ENCODE peak calls at places on chromosomes 1 and 21, in four cellular contexts. V, Z, S and K are unnamed samples.

GRCh38 chr1:167541610-167542009 is 12.0 kb downstream of the CREG1 start:
- DNase-seq in S (no peak), V (no peak), Z (no peak), K (no peak)

GRCh38 chr1:70090875-70091274 is 114.5 kb downstream of the LRRC40 start:
- DNase-seq in S (no peak), Z (no peak), V (no peak), K (no peak)

GRCh38 chr1:205370780-205371179 is 14.1 kb upstream of the KLHDC8A start:
- DNase-seq in V (no peak), S (no peak), Z (no peak), K (no peak)

GRCh38 chr1:14629363-14629762 is 30.9 kb downstream of the KAZN start:
- DNase-seq in V (no peak), S (no peak), Z (no peak), K (no peak)

GRCh38 chr1:192436441-192437078 is 119.8 kb downstream of the RGS21 start:
- DNase-seq in Z (no peak), S (no peak), V (no peak), K (no peak)

GRCh38 chr1:226029093-226029496 is 30.0 kb upstream of the SDE2 start:
- DNase-seq in V (peak), S (no peak), Z (no peak), K (no peak)

GRCh38 chr1:153231363-153231762 is 14.0 kb downstream of the PRR9 start:
- DNase-seq in S (no peak), Z (no peak), V (no peak), K (no peak)

GRCh38 chr1:212234431-212235298 is 50.5 kb upstream of the PPP2R5A start:
- DNase-seq in Z (peak), V (peak), S (peak), K (peak)

GRCh38 chr1:205270764-205271163 is 43.0 kb downstream of the TMCC2 start:
- DNase-seq in Z (no peak), S (no peak), V (no peak), K (no peak)

GRCh38 chr1:94734963-94735899 is 84.9 kb upstream of the SLC44A3 start:
- DNase-seq in Z (peak), V (no peak), S (no peak), K (peak)

GRCh38 chr1:206663832-206664652 is 20.7 kb upstream of the MAPKAPK2 start:
- DNase-seq in S (peak), Z (peak), V (peak), K (peak)

GRCh38 chr21:34988139-34988538 is 61.0 kb downstream of the RUNX1 start:
- DNase-seq in Z (no peak), V (no peak), S (no peak), K (no peak)

GRCh38 chr1:226201029-226201593 is 14.6 kb upstream of the ACBD3 start:
- DNase-seq in S (no peak), Z (no peak), V (no peak), K (no peak)

GRCh38 chr21:31128234-31128633 is 90.0 kb upstream of the KRTAP19-8 start:
- DNase-seq in S (no peak), V (no peak), Z (no peak), K (no peak)

DNA sequence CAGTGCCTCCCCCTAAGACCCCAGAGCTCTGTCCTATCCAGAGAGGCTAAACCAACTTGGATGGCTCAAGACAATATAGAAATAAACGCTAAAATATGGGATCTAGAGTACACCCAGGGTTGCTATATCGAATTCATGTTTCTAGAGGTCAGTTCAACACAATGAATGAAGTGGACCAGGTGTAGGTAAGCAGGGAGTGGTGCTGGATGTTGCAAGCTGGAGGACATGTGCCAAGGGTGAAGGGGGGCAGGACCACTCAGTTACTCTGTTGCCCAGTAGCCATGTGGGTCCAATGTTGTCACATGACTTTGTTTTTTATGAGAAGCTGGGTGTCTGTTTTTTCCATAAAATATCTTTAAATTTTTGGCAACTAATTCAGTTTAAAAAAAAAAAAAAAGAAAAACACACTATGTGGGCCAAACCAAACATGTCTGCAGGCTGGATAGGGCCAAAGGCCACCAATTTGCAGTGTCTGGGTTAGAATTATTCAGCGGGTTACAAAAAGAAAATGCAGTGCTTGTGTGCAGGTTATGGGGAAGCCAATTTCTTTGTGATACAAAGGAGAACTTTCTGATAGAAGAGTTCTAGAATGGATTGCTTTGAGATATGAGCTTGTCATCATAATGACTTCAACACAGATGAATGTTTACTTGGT is 8.8 kb downstream of the CACHD1 start:
- DNase-seq in S (no peak), V (no peak), Z (no peak), K (no peak)
- H3K27ac ChIP-seq in S (no peak), V (no peak), Z (no peak), K (no peak)

GRCh38 chr1:36307601-36308330 is 1.6 kb downstream of the SH3D21 start:
- DNase-seq in S (no peak), Z (no peak), V (no peak), K (no peak)

GRCh38 chr1:36305915-36306209 is 306 bp upstream of the SH3D21 start:
- DNase-seq in Z (no peak), V (no peak), S (no peak), K (no peak)

GRCh38 chr1:36304970-36305914 is 926 bp upstream of the SH3D21 start:
- DNase-seq in Z (no peak), V (no peak), S (no peak), K (no peak)

GRCh38 chr1:36306902-36307456 is 811 bp downstream of the SH3D21 start:
- DNase-seq in S (peak), V (peak), Z (peak), K (peak)

DNA sequence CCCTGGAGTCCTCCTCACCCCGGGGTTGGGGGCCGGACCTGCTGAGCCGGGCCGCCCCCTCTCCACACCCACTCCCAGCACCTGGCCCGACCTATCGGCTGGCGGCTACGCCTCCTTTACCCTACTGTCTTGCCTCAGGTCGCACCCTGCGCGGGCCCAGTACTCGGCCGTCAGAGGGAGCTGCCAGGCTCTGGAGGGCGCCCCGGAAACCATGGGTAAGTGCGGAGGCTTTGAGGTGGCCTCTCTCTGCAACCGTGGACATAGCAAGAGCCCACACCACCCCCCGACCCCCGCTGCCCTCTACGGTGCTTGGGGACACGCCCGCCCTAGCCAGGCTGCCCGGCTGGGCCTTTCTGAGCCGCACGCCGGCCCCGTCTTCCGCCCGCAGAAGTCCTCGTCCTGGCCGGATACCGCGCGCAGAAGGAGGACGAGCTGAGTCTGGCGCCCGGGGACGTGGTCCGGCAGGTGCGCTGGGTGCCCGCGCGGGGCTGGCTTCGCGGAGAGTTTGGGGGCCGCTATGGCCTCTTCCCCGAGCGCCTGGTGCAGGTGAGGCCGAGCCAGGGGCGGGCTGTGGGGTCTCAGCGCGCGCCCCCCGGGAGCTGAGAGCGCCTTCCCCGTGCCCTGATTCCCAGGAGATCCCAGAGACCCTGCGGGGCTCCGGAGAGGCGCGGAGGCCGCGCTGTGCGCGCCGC is at the start of gene SH3D21:
- DNase-seq in S (no peak), Z (no peak), V (no peak), K (peak)
- TF ChIP-seq CTCF in S (peak), Z (peak), V (no peak), K (no peak)

GRCh38 chr1:211198111-211198510 is 61.1 kb upstream of the RCOR3 start:
- DNase-seq in S (peak), Z (no peak), V (no peak), K (no peak)

GRCh38 chr1:211200311-211200710 is 58.9 kb upstream of the RCOR3 start:
- DNase-seq in V (no peak), S (no peak), Z (no peak), K (no peak)

GRCh38 chr1:211194826-211195225 is 60.9 kb upstream of the KCNH1 start:
- DNase-seq in Z (no peak), S (no peak), V (no peak), K (no peak)

GRCh38 chr1:211196880-211197279 is 62.3 kb upstream of the RCOR3 start:
- DNase-seq in Z (no peak), V (no peak), S (no peak), K (no peak)

GRCh38 chr1:211198880-211199279 is 60.3 kb upstream of the RCOR3 start:
- DNase-seq in V (no peak), S (no peak), Z (no peak), K (no peak)
- H3K27ac ChIP-seq in V (no peak), S (peak), Z (no peak), K (no peak)

GRCh38 chr1:50322579-50322978 is 100.7 kb downstream of the DMRTA2 start:
- DNase-seq in V (no peak), Z (no peak), S (no peak), K (no peak)

DNA sequence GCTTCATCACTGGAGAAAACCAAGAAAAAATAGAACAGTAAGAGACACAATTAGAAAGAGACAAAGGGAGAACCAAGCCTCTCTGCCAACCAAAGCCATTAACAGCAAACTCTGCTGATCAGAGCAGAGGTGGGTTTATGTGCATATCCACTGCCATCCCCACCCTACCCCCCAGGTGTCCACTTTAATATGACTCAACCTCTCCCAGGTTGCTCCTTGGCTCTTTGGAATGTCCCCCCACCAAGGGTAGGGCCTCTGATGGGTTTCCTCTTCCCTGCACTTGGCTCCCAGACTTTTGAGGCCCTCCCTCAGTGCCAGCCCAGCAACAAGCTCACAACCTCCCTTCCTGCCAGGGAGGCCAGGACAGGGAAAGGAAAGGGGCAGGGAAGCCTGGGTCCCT is 104.8 kb downstream of the DMRTA2 start:
- DNase-seq in Z (no peak), V (no peak), S (no peak), K (no peak)
- TF ChIP-seq CTCF in Z (no peak), V (no peak), S (no peak), K (no peak)

GRCh38 chr1:24506706-24507422 is 4.2 kb downstream of the RCAN3 start:
- DNase-seq in S (no peak), V (no peak), Z (no peak), K (no peak)

GRCh38 chr1:24505816-24506215 is 3.2 kb downstream of the RCAN3 start:
- DNase-seq in S (no peak), V (no peak), Z (no peak), K (no peak)

GRCh38 chr1:24504560-24504959 is 1.9 kb downstream of the RCAN3 start:
- DNase-seq in Z (no peak), S (no peak), V (no peak), K (no peak)

GRCh38 chr1:24508911-24509310 is 6.3 kb downstream of the RCAN3 start:
- DNase-seq in S (no peak), Z (no peak), V (no peak), K (no peak)

DNA sequence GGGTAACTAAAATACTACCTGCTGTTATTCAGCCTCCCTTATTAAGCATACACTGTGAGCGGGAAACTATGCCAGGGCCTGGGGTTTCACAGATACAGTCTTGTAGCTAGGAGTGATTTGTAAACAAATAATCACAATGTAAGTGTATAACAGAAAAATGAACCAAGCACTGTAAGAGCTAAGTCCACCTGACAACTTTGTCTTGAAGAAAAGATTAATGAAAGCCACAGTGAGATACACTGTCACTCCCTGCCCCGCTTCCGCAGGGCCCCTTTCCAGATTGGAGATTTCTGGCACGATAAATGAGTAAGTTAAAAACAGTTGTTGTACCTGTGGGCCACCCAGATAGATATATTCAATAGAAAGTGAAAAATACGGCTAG is 4.8 kb downstream of the RCAN3 start:
- DNase-seq in V (no peak), Z (no peak), S (no peak), K (no peak)
- H3K27ac ChIP-seq in V (no peak), Z (no peak), S (no peak), K (no peak)

GRCh38 chr21:44301961-44302406 is 2.1 kb downstream of the PFKL start:
- DNase-seq in V (no peak), Z (no peak), S (no peak), K (no peak)
- TF ChIP-seq CTCF in V (no peak), Z (no peak), S (no peak), K (no peak)

GRCh38 chr1:244836135-244836521 is 670 bp downstream of the COX20 start:
- DNase-seq in Z (no peak), V (peak), S (peak), K (no peak)

GRCh38 chr1:244835276-244836134 is at the start of gene COX20:
- DNase-seq in Z (peak), V (peak), S (peak), K (peak)

GRCh38 chr1:244836598-244836997 is 1.1 kb downstream of the COX20 start:
- DNase-seq in V (no peak), S (no peak), Z (no peak), K (no peak)

GRCh38 chr1:244839656-244840055 is 4.2 kb downstream of the COX20 start:
- DNase-seq in S (no peak), V (no peak), Z (no peak), K (no peak)

DNA sequence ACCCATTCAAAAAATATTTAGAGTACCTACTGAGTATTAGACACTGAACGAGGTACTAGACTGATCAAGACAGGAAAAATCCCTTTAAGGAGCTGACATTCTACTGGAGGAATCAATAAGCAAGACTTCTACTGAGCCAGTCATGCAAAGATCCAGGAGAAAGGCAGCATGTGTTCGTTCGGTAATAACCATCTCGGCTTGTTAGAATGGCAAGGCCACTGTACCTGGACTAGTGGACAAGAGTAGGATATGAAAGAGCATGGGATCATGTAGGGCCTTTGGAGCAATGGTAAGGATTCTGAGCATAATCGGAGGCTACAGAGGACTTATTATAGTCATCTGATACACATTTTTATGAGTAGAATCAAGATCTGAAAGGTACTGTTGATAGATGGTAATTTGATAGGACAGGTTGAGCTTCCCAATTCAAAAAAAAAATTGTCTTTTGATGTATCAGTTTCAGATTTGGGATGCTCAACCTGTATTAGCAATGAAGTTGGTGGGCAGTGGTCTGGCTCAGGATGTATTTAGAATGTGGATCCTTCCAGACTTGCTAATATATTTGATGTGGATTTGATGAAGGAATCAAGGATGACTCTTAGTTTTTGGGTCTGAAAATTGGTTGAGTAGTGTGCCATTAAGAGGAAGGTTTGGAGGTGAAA is 2.3 kb downstream of the COX20 start:
- DNase-seq in V (no peak), S (no peak), Z (no peak), K (no peak)
- H3K27ac ChIP-seq in V (peak), S (no peak), Z (peak), K (peak)

GRCh38 chr1:156360534-156360933 is 8.5 kb upstream of the RHBG start:
- DNase-seq in V (no peak), S (no peak), Z (no peak), K (no peak)

GRCh38 chr1:156356875-156357534 is 12.0 kb upstream of the RHBG start:
- DNase-seq in Z (no peak), V (no peak), S (peak), K (peak)

GRCh38 chr1:156356262-156356874 is 12.6 kb upstream of the RHBG start:
- DNase-seq in Z (no peak), S (no peak), V (no peak), K (no peak)

GRCh38 chr1:156357977-156358376 is 11.0 kb upstream of the RHBG start:
- DNase-seq in V (no peak), Z (no peak), S (no peak), K (no peak)

DNA sequence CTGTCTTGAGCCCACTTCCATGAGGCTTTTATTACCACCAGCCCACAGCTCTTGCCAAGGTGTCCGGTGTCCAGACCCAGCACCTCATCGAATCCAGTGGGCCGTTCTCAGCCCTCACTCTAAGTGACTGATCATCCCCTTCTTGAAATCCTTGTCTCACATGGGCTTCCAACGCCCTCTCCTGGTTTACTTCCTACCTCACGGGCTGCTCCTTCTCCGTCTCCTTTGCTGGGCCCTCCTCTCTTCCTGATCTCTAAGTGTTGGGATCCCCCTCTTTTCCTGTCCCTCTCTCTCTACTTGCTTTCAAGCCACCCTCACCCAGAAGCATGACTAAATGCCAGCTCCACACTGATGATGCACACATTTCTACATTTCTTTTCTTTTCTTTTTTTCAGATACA is 9.0 kb upstream of the RHBG start:
- DNase-seq in V (no peak), Z (no peak), S (no peak), K (no peak)
- TF ChIP-seq CTCF in V (no peak), Z (no peak), S (no peak), K (no peak)

DNA sequence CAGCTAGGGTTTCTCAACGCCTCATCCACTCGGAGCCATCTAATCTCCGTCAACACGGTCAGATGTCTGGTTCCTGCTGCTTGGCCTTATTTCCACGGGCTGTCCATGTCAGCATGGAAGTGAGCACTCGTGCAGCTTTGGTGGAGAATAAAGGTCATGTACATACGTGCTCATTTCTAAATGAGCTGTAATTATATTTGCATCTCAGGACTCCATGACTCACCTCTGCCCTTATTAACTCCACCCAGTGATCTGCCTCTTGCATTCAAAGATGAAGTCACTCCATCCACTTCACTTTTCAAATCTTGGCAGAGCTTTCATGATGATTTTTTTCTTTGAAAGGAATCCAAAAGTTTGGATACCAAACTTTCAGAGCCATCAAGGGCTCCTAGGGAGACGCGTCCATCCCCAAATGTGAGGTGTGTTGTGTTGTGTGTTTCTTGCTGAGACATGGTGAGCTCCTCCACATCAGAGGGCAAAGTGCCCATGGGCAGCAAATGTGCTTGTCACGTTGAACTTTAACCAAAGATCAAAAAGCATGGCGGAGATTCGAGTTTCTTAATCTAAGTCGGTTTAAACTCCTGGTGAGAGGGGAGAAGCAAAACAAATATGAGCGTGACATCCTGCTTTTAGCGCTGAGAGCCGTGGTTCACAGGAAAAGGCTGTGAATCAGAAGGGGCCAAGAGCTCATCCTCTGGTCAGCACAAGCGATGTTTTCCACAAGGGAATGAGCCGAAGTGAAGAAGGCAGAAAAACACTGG is 68.6 kb upstream of the ERRFI1 start:
- DNase-seq in S (no peak), Z (no peak), V (no peak), K (no peak)
- H3K27ac ChIP-seq in S (peak), Z (peak), V (peak), K (peak)

GRCh38 chr1:103986792-103987191 is 237.1 kb downstream of the AMY1C start:
- DNase-seq in Z (no peak), S (no peak), V (no peak), K (no peak)
- TF ChIP-seq CTCF in Z (no peak), S (no peak), V (no peak), K (no peak)